ENCODE peak calls at places on chromosomes 13 and 19, in seven cellular contexts. V is epithelial cell of esophagus, K is hepatic stellate cell, A is endodermal cell, J is NCI-H2029, C is T-cell, L is psoas muscle. U is an unnamed sample.

GRCh38 chr19:7328647-7329046 is 20.1 kb upstream of the ARHGEF18 start:
- DNase-seq in J (no peak), A (no peak), V (no peak), K (no peak), C (no peak), L (no peak), U (peak; percentile 50)

GRCh38 chr19:18109731-18110671 is 12.4 kb downstream of the MAST3 start:
- DNase-seq in L (peak; percentile 62), V (peak; percentile 33), K (peak; percentile 67), C (peak; percentile 52), J (no peak), A (peak; percentile 78), U (peak; percentile 69)

GRCh38 chr19:18603255-18603957 is 3.2 kb downstream of the CRLF1 start:
- DNase-seq in K (peak; percentile 74), L (peak; percentile 22), A (peak; percentile 81), C (no peak), V (no peak), J (no peak), U (peak; percentile 38)

GRCh38 chr13:48437381-48437780 is 24.5 kb upstream of the LPAR6 start:
- DNase-seq in C (no peak), L (peak; percentile 56), V (peak; percentile 62), J (no peak), A (no peak), K (no peak), U (no peak)

GRCh38 chr13:73061478-73062275 is 2.9 kb downstream of the KLF5 start:
- DNase-seq in C (no peak), J (no peak), A (peak; percentile 63), L (no peak), K (no peak), V (peak; percentile 88), U (no peak)

GRCh38 chr19:16078759-16079707 is 2.7 kb downstream of the TPM4 start:
- DNase-seq in C (peak; percentile 62), A (peak; percentile 60), L (peak; percentile 66), J (peak; percentile 76), K (peak; percentile 88), V (peak; percentile 94), U (peak; percentile 77)

GRCh38 chr13:45105895-45106294 is 14.4 kb upstream of the GTF2F2 start:
- DNase-seq in L (no peak), V (peak; percentile 34), A (no peak), J (no peak), C (no peak), K (no peak), U (no peak)

GRCh38 chr19:8615813-8616596 is 5.5 kb upstream of the ADAMTS10 start:
- DNase-seq in K (peak; percentile 77), A (peak; percentile 90), C (peak; percentile 62), J (no peak), L (peak; percentile 34), V (no peak), U (peak; percentile 50)

GRCh38 chr19:41426952-41427646 is at the start of gene B3GNT8:
- DNase-seq in V (peak; percentile 92), A (peak; percentile 96), C (peak; percentile 49), L (peak; percentile 86), J (peak; percentile 86), K (peak; percentile 81), U (peak; percentile 25)

GRCh38 chr19:4064073-4064550 is 2.6 kb downstream of the ZBTB7A start:
- DNase-seq in A (peak; percentile 68), K (peak; percentile 66), J (no peak), C (no peak), V (no peak), L (peak; percentile 50), U (no peak)

GRCh38 chr13:101149735-101150380 is 266.4 kb downstream of the NALCN start:
- DNase-seq in C (no peak), K (no peak), V (peak; percentile 17), A (peak; percentile 76), J (no peak), L (no peak), U (no peak)

GRCh38 chr19:39038098-39038497 is 5.7 kb upstream of the FBXO27 start:
- DNase-seq in J (no peak), C (no peak), K (peak; percentile 53), V (peak; percentile 75), A (peak; percentile 85), L (no peak), U (no peak)

GRCh38 chr13:38883783-38884182 is 106.8 kb downstream of the STOML3 start:
- DNase-seq in A (peak; percentile 61), K (no peak), C (no peak), V (no peak), L (no peak), J (no peak), U (no peak)

GRCh38 chr13:73672492-73672891 is 461.7 kb downstream of the KLF12 start:
- DNase-seq in V (peak; percentile 35), A (no peak), L (no peak), K (no peak), J (no peak), C (no peak), U (no peak)

GRCh38 chr19:14030997-14031718 is 404 bp upstream of the IL27RA start:
- DNase-seq in A (no peak), K (no peak), J (no peak), L (no peak), V (no peak), C (no peak), U (no peak)

GRCh38 chr19:1956868-1957492 is 16.0 kb downstream of the CSNK1G2 start:
- DNase-seq in J (no peak), K (no peak), C (no peak), A (peak; percentile 85), V (no peak), L (peak; percentile 66), U (no peak)

GRCh38 chr13:23622991-23623390 is 52.8 kb downstream of the TNFRSF19 start:
- DNase-seq in A (no peak), J (no peak), K (no peak), V (no peak), C (no peak), L (no peak), U (no peak)

GRCh38 chr19:55153652-55154264 is 3.8 kb downstream of the TNNI3 start:
- DNase-seq in L (no peak), J (no peak), A (no peak), K (no peak), C (no peak), V (no peak), U (no peak)

GRCh38 chr13:34914416-34914815 is 27.7 kb upstream of the NBEA start:
- DNase-seq in J (no peak), L (no peak), C (no peak), A (peak; percentile 76), V (no peak), K (no peak), U (no peak)

GRCh38 chr19:35509018-35509652 is 4.3 kb downstream of the DMKN start:
- DNase-seq in K (no peak), J (no peak), L (no peak), V (peak; percentile 89), A (peak; percentile 89), C (peak; percentile 38), U (no peak)

GRCh38 chr19:9009935-9010651 is at the start of gene MUC16:
- DNase-seq in C (no peak), L (no peak), J (no peak), V (no peak), K (no peak), A (peak; percentile 66), U (no peak)

GRCh38 chr13:85332595-85332994 is 466.6 kb downstream of the SLITRK6 start:
- DNase-seq in J (no peak), C (no peak), K (no peak), V (no peak), A (no peak), L (no peak), U (no peak)

GRCh38 chr13:53007872-53008271 is 20.7 kb upstream of the OLFM4 start:
- DNase-seq in K (no peak), V (no peak), C (no peak), L (no peak), J (no peak), A (no peak), U (no peak)

GRCh38 chr13:108944760-108945159 is 315.3 kb downstream of the MYO16 start:
- DNase-seq in C (no peak), J (no peak), L (no peak), V (peak; percentile 88), K (no peak), A (no peak), U (no peak)

GRCh38 chr13:93260591-93260990 is 34.0 kb downstream of the GPC6 start:
- DNase-seq in J (no peak), L (no peak), C (no peak), A (no peak), K (no peak), V (peak; percentile 34), U (no peak)

GRCh38 chr19:1970003-1970805 is 29.2 kb downstream of the CSNK1G2 start:
- DNase-seq in A (no peak), J (no peak), L (no peak), K (no peak), C (no peak), V (no peak), U (no peak)

GRCh38 chr19:18520848-18521691 is 800 bp downstream of the ELL start:
- DNase-seq in K (no peak), L (peak; percentile 53), C (no peak), A (peak; percentile 73), V (peak; percentile 20), J (no peak), U (peak; percentile 75)

GRCh38 chr13:31409678-31410356 is 210.0 kb downstream of the B3GLCT start:
- DNase-seq in K (no peak), J (no peak), L (no peak), A (no peak), C (no peak), V (peak; percentile 67), U (no peak)

GRCh38 chr13:80040977-80041310 is 300.0 kb downstream of the SPRY2 start:
- DNase-seq in L (no peak), V (no peak), K (no peak), C (no peak), J (no peak), A (no peak), U (no peak)

GRCh38 chr13:95643471-95643813 is 1.1 kb downstream of the DZIP1 start:
- DNase-seq in V (peak; percentile 39), C (no peak), L (no peak), K (peak; percentile 16), J (no peak), A (peak; percentile 71), U (no peak)

GRCh38 chr19:5058456-5059190 is 89.7 kb downstream of the KDM4B start:
- DNase-seq in V (peak; percentile 23), L (no peak), C (no peak), K (no peak), A (no peak), J (no peak), U (no peak)

GRCh38 chr13:39051157-39051556 is 12.9 kb downstream of the NHLRC3 start:
- DNase-seq in K (peak; percentile 12), L (no peak), J (no peak), A (no peak), V (peak; percentile 40), C (no peak), U (no peak)

GRCh38 chr13:77330009-77330471 is 3.1 kb upstream of the MYCBP2 start:
- DNase-seq in C (no peak), A (no peak), V (no peak), K (no peak), L (no peak), J (no peak), U (no peak)

GRCh38 chr13:20383058-20383457 is 142.6 kb downstream of the CRYL1 start:
- DNase-seq in A (no peak), V (no peak), C (no peak), K (no peak), L (no peak), J (no peak), U (no peak)

GRCh38 chr19:525857-526419 is 5.6 kb upstream of the CDC34 start:
- DNase-seq in V (no peak), C (no peak), J (no peak), A (no peak), L (no peak), K (no peak), U (no peak)